ENCODE peak calls at places on chromosomes 13 and 19, in four cellular contexts. D, R, N and E are unnamed samples.

GRCh38 chr19:7533281-7533819 is 2.2 kb upstream of the PNPLA6 start:
- DNase-seq in D (peak), R (peak), N (peak), E (no peak)

GRCh38 chr19:13154911-13155471 is 4.8 kb downstream of the IER2 start:
- DNase-seq in D (peak), R (peak), N (no peak), E (peak)

GRCh38 chr19:35717665-35718344 is at the start of gene KMT2B:
- DNase-seq in D (no peak), R (no peak), N (no peak), E (peak)

GRCh38 chr19:41811036-41811435 is 14.6 kb downstream of the CEACAM3 start:
- DNase-seq in D (no peak), R (no peak), N (peak), E (no peak)

GRCh38 chr19:33823341-33823740 is 26.7 kb downstream of the KCTD15 start:
- DNase-seq in D (no peak), R (no peak), N (peak), E (no peak)

GRCh38 chr13:38783992-38784875 is 97.4 kb downstream of the FREM2 start:
- DNase-seq in D (peak), R (no peak), N (no peak), E (no peak)

GRCh38 chr13:34867590-34867989 is 74.5 kb upstream of the NBEA start:
- DNase-seq in D (no peak), R (no peak), N (no peak), E (no peak)

GRCh38 chr13:27476943-27477681 is 26.7 kb upstream of the MTIF3 start:
- DNase-seq in D (peak), R (peak), N (no peak), E (no peak)

GRCh38 chr13:43470610-43471009 is 316.2 kb downstream of the ENOX1 start:
- DNase-seq in D (no peak), R (no peak), N (no peak), E (no peak)

GRCh38 chr19:2034729-2035589 is 16.1 kb downstream of the MKNK2 start:
- DNase-seq in D (peak), R (peak), N (peak), E (no peak)

GRCh38 chr13:76939215-76939614 is 9.1 kb upstream of the ACOD1 start:
- DNase-seq in D (no peak), R (no peak), N (no peak), E (no peak)

GRCh38 chr19:17560205-17560595 is 4.8 kb downstream of the COLGALT1 start:
- DNase-seq in D (peak), R (no peak), N (peak), E (no peak)

GRCh38 chr13:43629691-43630480 is 156.9 kb downstream of the ENOX1 start:
- DNase-seq in D (no peak), R (no peak), N (no peak), E (no peak)

GRCh38 chr19:12774588-12775555 is at the start of gene HOOK2:
- DNase-seq in D (peak), R (peak), N (no peak), E (no peak)

GRCh38 chr13:113981201-113981605 is 7.3 kb upstream of the C13orf46 start:
- DNase-seq in D (peak), R (peak), N (peak), E (peak)

GRCh38 chr19:46000497-46001246 is 5.4 kb downstream of the CCDC61 start:
- DNase-seq in D (peak), R (no peak), N (no peak), E (no peak)

GRCh38 chr13:37179646-37180045 is 74.2 kb upstream of the CSNK1A1L start:
- DNase-seq in D (no peak), R (no peak), N (no peak), E (no peak)

GRCh38 chr19:38949580-38950367 is 19.0 kb downstream of the MRPS12 start:
- DNase-seq in D (peak), R (peak), N (peak), E (no peak)

GRCh38 chr13:112161441-112162301 is 94.7 kb downstream of the SOX1 start:
- DNase-seq in D (no peak), R (no peak), N (no peak), E (no peak)

GRCh38 chr13:101152184-101152583 is 264.1 kb downstream of the NALCN start:
- DNase-seq in D (no peak), R (no peak), N (no peak), E (no peak)

GRCh38 chr13:68481130-68481529 is 1251.0 kb upstream of the PCDH9 start:
- DNase-seq in D (no peak), R (no peak), N (no peak), E (no peak)

GRCh38 chr19:7900931-7901330 is 2.7 kb upstream of the MAP2K7 start:
- DNase-seq in D (no peak), R (no peak), N (no peak), E (no peak)

GRCh38 chr13:41825691-41826090 is 135.2 kb downstream of the VWA8 start:
- DNase-seq in D (no peak), R (no peak), N (no peak), E (no peak)

GRCh38 chr19:29476528-29476927 is 49.3 kb upstream of the VSTM2B start:
- DNase-seq in D (no peak), R (no peak), N (no peak), E (no peak)

DNA sequence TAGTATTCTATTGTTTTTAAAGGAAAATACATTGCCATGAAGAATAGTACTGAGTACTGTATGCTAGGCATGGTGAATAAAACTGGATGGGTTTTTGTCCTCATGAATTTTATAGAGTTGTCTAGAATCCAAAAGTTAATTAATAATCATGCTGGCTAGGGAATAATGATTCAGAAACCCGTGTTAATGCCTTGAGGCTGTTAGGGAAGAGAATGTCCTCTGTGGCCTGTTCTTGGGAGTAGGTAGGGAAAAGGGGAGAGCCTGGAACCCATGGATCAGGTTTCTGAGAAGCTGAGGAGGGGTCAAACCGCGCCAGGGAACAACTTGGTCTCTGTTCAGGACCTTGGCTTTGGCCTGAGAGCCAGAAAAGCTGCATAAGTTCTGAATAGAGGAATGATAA is 1376.3 kb upstream of the SLC10A2 start:
- DNase-seq in D (no peak), R (no peak), N (no peak), E (no peak)
- TF ChIP-seq POLR2A in D (no peak), R (no peak), N (no peak), E (no peak)

DNA sequence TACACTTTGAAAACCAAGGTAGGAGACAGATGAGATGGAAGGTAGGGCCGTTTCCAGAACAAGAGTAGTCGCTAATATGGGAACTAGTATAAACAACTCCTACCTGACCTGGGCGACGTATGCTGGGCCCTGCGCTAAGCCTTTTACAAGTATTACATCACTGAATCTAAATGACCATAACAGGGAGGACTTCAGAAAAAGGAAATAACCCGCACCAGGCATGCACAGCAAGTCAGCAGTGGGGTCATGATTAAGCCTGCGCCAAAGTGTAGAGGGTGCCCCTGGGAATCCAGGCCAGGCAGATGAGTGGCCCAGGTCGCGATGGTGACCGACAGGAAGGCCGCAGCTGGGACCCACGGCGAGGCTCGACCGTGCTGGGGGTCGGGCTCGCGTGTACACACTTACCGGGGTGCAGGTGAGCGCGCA is 597 bp downstream of the ATP13A1 start:
- DNase-seq in D (no peak), R (no peak), N (peak), E (no peak)
- TF ChIP-seq POLR2A in D (no peak), R (no peak), N (no peak), E (no peak)

DNA sequence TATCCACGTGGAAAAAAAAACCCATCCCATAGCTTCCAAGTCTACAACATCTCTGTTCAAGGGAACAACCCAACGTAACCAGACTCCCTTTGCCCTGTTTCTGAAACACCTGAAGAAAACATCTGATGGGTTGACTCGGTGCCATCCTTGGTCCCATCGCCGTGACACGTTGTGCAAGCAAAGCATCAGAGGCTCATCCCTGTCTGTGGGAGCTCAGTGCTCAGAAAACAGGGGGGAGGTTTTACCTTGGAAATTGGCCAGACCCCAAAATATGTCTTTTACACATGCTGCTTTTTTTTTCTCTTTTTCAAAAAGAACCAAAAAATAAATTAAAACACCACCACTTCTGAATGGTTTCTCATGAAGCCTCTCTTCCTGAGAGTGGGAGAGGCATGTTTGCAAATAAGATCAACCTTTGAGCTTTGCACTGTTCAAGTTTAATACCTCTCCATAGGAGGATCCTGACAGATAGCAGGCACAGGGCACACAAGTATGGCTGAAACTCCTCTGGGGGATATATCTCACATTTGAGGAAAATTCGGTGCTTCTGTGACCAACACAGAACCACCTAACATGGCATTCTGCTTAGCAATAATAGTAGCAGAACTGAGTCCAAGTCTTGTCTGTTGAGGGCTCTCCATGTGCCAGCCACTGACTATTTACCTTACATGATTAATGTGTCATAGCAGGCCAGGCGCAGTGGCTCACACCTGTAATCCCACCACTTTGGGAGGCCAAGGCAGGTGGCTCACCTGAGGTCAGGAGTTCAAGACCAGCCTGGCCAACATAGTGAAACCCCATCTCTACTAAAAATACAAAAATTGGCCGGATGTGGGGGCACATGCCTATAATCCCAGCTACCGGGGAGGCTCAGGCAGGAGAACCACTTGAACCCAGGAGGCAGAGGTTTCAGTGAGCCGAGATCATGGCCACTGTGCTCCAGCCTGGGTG is 7.0 kb upstream of the PVR start:
- DNase-seq in D (no peak), R (no peak), N (no peak), E (no peak)
- TF ChIP-seq POLR2A in D (no peak), R (no peak), N (no peak), E (no peak)

DNA sequence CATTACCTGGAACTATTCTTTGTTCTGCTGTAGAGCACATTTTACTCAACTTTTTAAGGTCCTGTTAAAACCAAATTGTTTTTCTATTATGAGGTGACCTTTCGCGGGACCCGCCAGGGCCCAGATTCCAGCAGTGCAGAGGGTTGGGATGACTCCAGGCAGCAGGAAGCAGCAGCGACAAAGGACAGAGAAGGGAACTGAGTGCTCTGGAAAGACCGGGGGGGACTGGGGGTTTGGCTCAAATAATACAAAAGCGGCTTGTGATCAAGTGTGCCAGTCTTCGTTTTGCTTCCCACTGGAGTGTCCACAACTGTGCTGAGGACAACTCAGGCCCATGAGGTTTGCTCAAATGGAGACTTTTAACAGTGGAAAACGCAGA is 26.9 kb downstream of the ANKRD10 start:
- DNase-seq in D (no peak), R (no peak), N (no peak), E (no peak)
- TF ChIP-seq POLR2A in D (no peak), R (no peak), N (no peak), E (no peak)

DNA sequence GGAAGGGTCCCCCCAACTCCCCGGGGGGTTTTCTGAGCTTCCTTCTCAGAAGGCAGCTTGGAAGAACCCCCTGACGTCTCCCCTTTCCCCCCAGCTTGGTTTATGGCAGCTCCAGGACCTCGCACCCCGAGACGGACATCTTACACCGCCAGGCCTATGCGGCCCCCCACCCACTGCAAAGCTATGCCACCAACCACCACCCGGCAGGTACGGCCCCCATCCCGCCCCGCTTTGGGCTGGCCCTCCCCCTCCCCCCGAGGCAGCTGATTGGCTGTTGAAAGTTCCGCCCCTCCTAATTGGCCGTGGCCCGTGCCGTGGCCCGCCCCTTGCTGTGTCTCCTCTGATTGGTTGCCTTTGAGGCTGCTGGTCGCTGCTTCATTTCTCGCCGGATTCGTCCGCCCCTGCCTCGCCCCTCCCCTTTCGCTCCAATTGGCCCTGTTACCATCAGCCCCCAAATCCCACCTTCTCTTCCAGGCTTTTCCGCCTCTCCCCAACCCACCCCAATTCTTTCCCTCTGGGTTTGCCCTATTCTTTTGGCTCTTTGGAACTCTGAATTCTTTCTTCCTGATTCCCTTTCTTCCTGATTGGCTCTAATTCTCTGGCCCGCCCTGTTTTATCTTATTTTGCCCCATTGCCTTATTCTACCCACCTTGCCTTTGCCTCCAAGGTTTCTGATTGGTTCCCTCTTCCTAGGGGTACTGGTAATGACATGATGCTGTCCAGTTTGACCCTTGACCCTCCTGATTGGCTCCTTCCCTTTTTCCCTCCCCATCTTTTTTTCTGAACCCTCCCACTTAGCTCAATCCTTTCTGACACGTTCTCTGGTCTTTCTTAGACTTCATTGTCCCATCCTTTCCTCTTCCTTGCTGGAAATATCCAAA is 2.5 kb downstream of the PRR12 start:
- DNase-seq in D (peak), R (peak), N (peak), E (peak)
- TF ChIP-seq POLR2A in D (no peak), R (peak), N (no peak), E (no peak)

GRCh38 chr13:23372264-23372905 is 61.1 kb downstream of the SACS start:
- DNase-seq in D (no peak), R (no peak), N (no peak), E (no peak)

GRCh38 chr13:23380534-23380933 is 53.0 kb downstream of the SACS start:
- DNase-seq in D (no peak), R (no peak), N (no peak), E (no peak)

GRCh38 chr13:23378009-23378632 is 55.4 kb downstream of the SACS start:
- DNase-seq in D (no peak), R (no peak), N (no peak), E (peak)

GRCh38 chr13:23377603-23378002 is 55.9 kb downstream of the SACS start:
- DNase-seq in D (no peak), R (no peak), N (peak), E (no peak)

DNA sequence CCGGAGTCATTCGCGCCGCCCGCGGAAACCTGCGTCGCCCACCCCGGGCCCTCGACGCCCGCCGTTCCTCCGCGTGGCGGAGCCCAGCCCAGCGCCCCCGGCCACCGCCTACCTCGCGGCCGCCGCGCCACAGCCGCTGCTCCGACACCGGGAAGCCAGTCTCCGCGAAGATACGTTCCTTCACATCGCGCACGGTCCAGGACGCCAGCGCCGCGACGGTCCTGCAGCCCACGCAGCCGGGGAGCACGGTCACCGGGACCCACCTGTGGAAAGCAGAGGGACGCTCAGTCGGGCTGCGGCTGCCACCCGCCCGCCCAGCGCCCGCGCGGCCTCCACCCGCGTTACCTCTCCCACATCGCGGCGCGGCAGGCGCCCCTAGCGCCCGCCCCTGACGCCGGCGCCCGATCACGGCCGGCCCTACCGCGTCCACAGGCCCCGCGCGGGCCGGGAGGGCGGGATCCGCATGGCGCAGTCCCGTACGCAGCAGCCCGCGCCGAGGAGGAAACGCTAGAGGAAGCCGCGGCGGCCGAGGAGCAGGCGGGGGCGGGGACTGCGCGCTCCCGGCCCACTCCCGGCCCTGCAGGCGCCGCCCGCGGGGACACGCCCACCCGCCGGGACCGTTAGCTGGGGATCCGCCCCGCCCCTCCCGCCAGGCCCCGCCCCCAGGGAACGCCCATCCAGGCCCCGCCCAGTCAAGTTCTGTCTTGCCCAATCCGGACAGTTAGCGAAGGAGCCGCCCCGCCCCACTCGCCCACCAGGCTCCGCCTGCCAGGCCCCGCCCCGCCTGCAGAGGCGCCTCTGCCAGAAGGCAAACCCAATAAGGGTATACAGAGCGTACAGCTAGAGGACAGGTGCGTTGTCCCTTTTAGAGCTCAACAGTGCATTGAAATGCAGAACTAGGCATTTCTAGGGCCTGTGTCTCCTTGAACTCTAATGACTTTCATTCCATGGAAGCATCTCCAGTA is 58.2 kb downstream of the SACS start:
- DNase-seq in D (peak), R (peak), N (peak), E (peak)
- TF ChIP-seq POLR2A in D (no peak), R (peak), N (no peak), E (peak)

GRCh38 chr13:29594310-29594709 is 1.2 kb downstream of the SLC7A1 start:
- DNase-seq in D (peak), R (no peak), N (no peak), E (peak)

GRCh38 chr13:29596064-29596418 is 553 bp upstream of the SLC7A1 start:
- DNase-seq in D (no peak), R (no peak), N (no peak), E (no peak)

GRCh38 chr13:29595380-29596063 is at the start of gene SLC7A1:
- DNase-seq in D (peak), R (peak), N (peak), E (peak)

GRCh38 chr13:29593605-29594297 is 1.7 kb downstream of the SLC7A1 start:
- DNase-seq in D (no peak), R (no peak), N (no peak), E (no peak)

DNA sequence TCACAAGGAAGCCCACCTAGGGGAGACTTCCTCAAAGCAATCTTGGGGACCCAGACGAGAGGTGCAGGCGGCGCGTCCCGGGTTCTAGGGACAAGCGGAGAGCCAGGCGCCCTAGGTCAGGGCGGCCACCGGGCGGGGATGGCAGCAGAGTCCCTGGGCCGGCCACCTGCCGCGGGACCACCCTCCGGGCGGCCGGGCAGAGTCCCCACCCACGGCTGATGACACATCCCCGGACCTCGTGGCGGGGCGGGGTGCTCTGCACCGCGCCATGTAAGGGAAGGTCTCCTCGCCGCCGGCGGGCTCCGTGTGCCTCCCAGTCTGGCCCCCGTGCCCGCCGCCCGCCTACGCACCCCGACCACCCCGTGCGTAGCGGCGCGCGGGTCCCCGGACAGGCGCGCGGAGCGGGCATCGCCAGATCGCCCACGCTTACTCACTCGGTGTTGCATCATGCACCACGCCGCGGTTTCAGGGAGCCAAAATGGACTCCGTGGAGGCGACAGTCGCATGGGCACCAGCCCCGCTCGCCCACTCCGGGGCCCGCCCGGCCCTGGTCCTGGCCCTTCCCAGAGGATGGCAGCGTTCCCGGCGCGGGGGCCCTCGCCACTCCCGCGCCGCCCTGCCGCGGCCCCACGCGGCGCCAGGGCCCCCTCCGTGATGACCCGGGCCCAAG is 643 bp downstream of the SLC7A1 start:
- DNase-seq in D (peak), R (peak), N (peak), E (no peak)
- TF ChIP-seq POLR2A in D (peak), R (no peak), N (no peak), E (peak)